ENCODE peak calls at places on chromosomes 16 and 17, in four cellular contexts. One of them, this sample, is unnamed.

GRCh38 chr16:1932050-1933028 is 10.7 kb downstream of the MSRB1 start:
- DNase-seq in coronary artery: no peak
- DNase-seq in A673: no peak
- DNase-seq in uterus: no peak
- DNase-seq in this sample: no peak

GRCh38 chr17:32854177-32854576 is 22.7 kb downstream of the MYO1D start:
- DNase-seq in coronary artery: no peak
- DNase-seq in A673: no peak
- DNase-seq in uterus: no peak
- DNase-seq in this sample: no peak

GRCh38 chr17:51298508-51299371 is 38.4 kb downstream of the UTP18 start:
- DNase-seq in coronary artery: no peak
- DNase-seq in A673: peak
- DNase-seq in uterus: no peak
- DNase-seq in this sample: no peak

GRCh38 chr16:77223184-77223583 is 24.0 kb downstream of the SYCE1L start:
- DNase-seq in coronary artery: no peak
- DNase-seq in A673: peak
- DNase-seq in uterus: no peak
- DNase-seq in this sample: no peak

GRCh38 chr17:59668816-59669215 is 38.4 kb downstream of the PTRH2 start:
- DNase-seq in coronary artery: no peak
- DNase-seq in A673: peak
- DNase-seq in uterus: no peak
- DNase-seq in this sample: no peak

GRCh38 chr17:32777436-32777835 is 99.5 kb downstream of the MYO1D start:
- DNase-seq in coronary artery: no peak
- DNase-seq in A673: no peak
- DNase-seq in uterus: no peak
- DNase-seq in this sample: no peak

GRCh38 chr16:732936-733335 is 6.0 kb downstream of the HAGHL start:
- DNase-seq in coronary artery: no peak
- DNase-seq in A673: no peak
- DNase-seq in uterus: no peak
- DNase-seq in this sample: no peak

GRCh38 chr16:66480265-66481080 is 53.4 kb downstream of the BEAN1 start:
- DNase-seq in coronary artery: peak
- DNase-seq in A673: no peak
- DNase-seq in uterus: no peak
- DNase-seq in this sample: no peak

DNA sequence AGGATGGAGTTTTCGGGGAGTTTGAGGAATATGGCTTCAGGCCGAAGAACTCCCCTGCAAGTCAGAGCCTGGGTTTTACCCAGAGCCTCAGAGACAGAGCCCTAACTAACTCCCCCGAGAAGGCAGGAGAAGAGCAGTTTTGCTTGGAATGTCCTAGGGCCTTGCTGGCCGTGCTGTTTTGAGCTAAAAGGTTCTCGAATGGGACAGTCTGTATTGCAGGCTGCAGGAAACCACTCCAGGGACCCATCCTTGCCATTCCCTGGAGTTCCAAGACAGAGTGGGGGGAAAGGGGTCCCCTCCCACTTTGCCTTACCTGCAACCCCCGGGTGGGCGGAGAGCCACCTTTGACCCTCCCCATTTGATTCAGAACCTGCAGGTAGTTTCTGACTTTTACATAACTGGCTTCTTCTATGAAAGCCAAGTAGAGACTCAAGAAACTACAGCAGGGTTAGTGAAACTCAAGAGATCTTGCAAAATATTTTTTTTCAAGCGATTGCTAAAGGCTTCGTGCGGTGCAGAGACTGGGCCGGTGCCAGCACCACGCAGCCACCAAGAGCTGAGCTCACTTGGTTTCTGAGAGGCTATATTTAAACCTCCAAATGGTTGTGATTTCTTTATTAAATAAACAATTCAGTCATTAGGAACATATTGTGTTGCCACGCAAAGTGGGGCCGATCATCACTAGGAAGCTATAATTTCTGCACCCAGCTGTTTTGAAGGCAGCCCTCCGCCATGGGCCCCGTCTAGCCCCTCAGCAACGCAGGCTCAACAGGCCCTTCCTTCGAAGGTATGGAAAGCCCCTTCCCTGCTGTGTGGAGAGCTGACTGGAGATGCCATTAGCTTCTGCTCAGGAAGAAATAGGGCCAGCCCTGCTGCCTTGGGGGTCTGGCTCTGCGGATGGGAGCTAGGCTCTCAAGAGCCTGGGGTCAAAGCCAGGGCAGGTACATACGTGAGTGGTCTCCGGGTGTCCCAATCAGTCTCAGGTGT is 223.0 kb downstream of the NTN1 start:
- DNase-seq in coronary artery: no peak
- DNase-seq in A673: no peak
- DNase-seq in uterus: peak
- DNase-seq in this sample: peak
- H3K27ac ChIP-seq in coronary artery: peak
- H3K27ac ChIP-seq in A673: no peak
- H3K27ac ChIP-seq in uterus: peak
- H3K27ac ChIP-seq in this sample: no peak

GRCh38 chr17:63555475-63556156 is 5.3 kb downstream of the DCAF7 start:
- DNase-seq in coronary artery: no peak
- DNase-seq in A673: no peak
- DNase-seq in uterus: no peak
- DNase-seq in this sample: no peak

GRCh38 chr17:63549289-63549945 is 860 bp upstream of the DCAF7 start:
- DNase-seq in coronary artery: no peak
- DNase-seq in A673: no peak
- DNase-seq in uterus: no peak
- DNase-seq in this sample: no peak

GRCh38 chr17:63549946-63550815 is at the start of gene DCAF7:
- DNase-seq in coronary artery: peak
- DNase-seq in A673: peak
- DNase-seq in uterus: peak
- DNase-seq in this sample: peak

GRCh38 chr17:63550816-63551639 is 751 bp downstream of the DCAF7 start:
- DNase-seq in coronary artery: no peak
- DNase-seq in A673: peak
- DNase-seq in uterus: no peak
- DNase-seq in this sample: no peak

DNA sequence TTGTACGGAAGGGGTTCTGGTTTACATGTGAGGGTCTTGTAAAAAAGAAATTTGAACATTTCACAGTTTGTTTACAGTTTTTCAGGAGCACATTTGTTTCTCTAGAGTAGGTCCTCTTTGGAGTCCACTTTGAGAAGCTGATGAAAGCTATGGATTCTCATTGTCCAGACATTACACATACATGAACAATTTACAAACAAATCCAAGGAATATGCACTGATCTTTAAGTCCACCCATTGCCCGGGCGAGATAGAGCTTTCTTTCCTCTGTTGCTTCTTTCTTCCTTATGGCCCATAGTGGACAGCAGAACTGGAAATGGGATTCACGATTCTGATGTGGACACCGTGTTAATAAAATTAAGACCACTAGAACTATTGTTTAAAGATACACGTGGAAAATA is 1.9 kb downstream of the DCAF7 start:
- DNase-seq in coronary artery: no peak
- DNase-seq in A673: no peak
- DNase-seq in uterus: no peak
- DNase-seq in this sample: no peak
- H3K27ac ChIP-seq in coronary artery: no peak
- H3K27ac ChIP-seq in A673: peak
- H3K27ac ChIP-seq in uterus: no peak
- H3K27ac ChIP-seq in this sample: no peak

DNA sequence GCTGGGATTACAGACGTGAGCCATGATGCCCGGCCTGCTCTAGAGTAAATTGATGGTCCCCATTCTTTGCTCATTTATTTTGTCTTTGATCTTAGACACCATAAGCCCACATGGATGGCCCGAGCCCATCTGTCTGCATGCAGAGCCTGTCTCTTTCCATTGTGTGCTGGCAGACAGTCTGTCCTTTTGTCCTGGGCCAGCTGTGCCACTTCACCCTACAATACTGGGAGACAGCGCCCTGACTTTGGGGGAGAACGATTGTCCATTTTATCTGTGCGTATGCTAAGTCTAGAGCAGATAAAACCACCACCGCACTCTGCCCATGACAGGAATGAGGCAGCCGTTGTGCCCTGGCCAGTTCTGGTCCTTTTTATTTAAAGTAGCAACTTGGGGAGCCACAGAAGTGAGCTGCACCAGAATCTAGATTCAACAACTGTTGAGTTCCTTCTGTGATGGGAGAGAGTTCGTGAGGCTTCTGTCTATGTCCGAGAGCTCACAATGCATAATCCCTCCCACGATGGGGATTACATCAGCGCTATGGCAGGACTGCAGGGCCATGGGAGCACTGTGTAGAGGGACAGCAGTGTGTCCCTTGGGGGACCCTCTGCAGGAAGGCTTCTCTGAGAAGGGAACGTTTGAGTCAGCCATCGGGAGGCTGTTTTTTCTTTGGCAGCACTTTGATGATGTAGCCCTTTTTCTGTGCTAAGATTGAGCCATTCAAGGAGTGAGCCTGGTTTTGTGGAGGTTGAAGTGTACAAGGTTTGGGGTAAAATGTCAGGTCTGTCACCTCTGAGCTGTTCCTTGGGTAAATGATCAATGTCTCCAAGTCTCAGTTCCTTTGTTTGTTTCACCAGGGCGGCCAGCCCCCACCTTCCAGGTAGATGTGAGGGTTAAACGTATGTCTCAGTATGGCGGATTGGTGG is 13.0 kb downstream of the SNX29 start:
- DNase-seq in coronary artery: no peak
- DNase-seq in A673: no peak
- DNase-seq in uterus: no peak
- DNase-seq in this sample: no peak
- H3K27ac ChIP-seq in coronary artery: no peak
- H3K27ac ChIP-seq in A673: no peak
- H3K27ac ChIP-seq in uterus: no peak
- H3K27ac ChIP-seq in this sample: no peak

GRCh38 chr17:48004973-48005372 is 32.6 kb downstream of the COPZ2 start:
- DNase-seq in coronary artery: no peak
- DNase-seq in A673: no peak
- DNase-seq in uterus: no peak
- DNase-seq in this sample: no peak

GRCh38 chr17:48001187-48001586 is 30.3 kb downstream of the CDK5RAP3 start:
- DNase-seq in coronary artery: no peak
- DNase-seq in A673: peak
- DNase-seq in uterus: no peak
- DNase-seq in this sample: no peak

GRCh38 chr17:48002208-48002919 is 31.5 kb downstream of the CDK5RAP3 start:
- DNase-seq in coronary artery: no peak
- DNase-seq in A673: peak
- DNase-seq in uterus: no peak
- DNase-seq in this sample: no peak

GRCh38 chr17:48003686-48004120 is 32.8 kb downstream of the CDK5RAP3 start:
- DNase-seq in coronary artery: no peak
- DNase-seq in A673: peak
- DNase-seq in uterus: no peak
- DNase-seq in this sample: no peak

GRCh38 chr17:48002920-48003685 is 32.2 kb downstream of the CDK5RAP3 start:
- DNase-seq in coronary artery: no peak
- DNase-seq in A673: peak
- DNase-seq in uterus: no peak
- DNase-seq in this sample: no peak
- H3K27ac ChIP-seq in coronary artery: peak
- H3K27ac ChIP-seq in A673: peak
- H3K27ac ChIP-seq in uterus: no peak
- H3K27ac ChIP-seq in this sample: no peak

GRCh38 chr17:19315104-19315503 is 47.4 kb downstream of the B9D1 start:
- DNase-seq in coronary artery: no peak
- DNase-seq in A673: no peak
- DNase-seq in uterus: no peak
- DNase-seq in this sample: no peak

GRCh38 chr17:19319771-19320505 is 42.6 kb downstream of the B9D1 start:
- DNase-seq in coronary artery: no peak
- DNase-seq in A673: no peak
- DNase-seq in uterus: no peak
- DNase-seq in this sample: no peak

GRCh38 chr17:19316756-19317358 is 45.7 kb downstream of the B9D1 start:
- DNase-seq in coronary artery: no peak
- DNase-seq in A673: no peak
- DNase-seq in uterus: no peak
- DNase-seq in this sample: no peak

GRCh38 chr17:19318611-19319010 is 43.9 kb downstream of the B9D1 start:
- DNase-seq in coronary artery: no peak
- DNase-seq in A673: no peak
- DNase-seq in uterus: no peak
- DNase-seq in this sample: peak

GRCh38 chr17:19317359-19318095 is 45.0 kb downstream of the B9D1 start:
- DNase-seq in coronary artery: no peak
- DNase-seq in A673: peak
- DNase-seq in uterus: peak
- DNase-seq in this sample: peak
- H3K27ac ChIP-seq in coronary artery: no peak
- H3K27ac ChIP-seq in A673: peak
- H3K27ac ChIP-seq in uterus: peak
- H3K27ac ChIP-seq in this sample: peak

This sample was measured in ovary.